ENCODE peak calls at places on chromosomes 12 and 14, in five cellular contexts. N is adipocyte; H is GM13977; W is uterus; P is naive thymus-derived CD8-positive, alpha-beta T cell. F is an unnamed sample.

GRCh38 chr12:65420941-65421340 is 142.5 kb downstream of the MSRB3 start:
- DNase-seq in N (no peak), H (no peak), P (no peak), W (no peak), F (no peak)

GRCh38 chr12:80509781-80510556 is 65.9 kb downstream of the PTPRQ start:
- DNase-seq in P (no peak), H (no peak), N (peak), W (no peak), F (no peak)

GRCh38 chr14:60657609-60657983 is 8.3 kb upstream of the SIX1 start:
- DNase-seq in N (peak), W (no peak), P (no peak), H (peak), F (no peak)

GRCh38 chr14:104512771-104513640 is 66.6 kb upstream of the C14orf180 start:
- DNase-seq in H (no peak), W (no peak), P (no peak), N (no peak), F (no peak)

GRCh38 chr12:104859144-104859543 is 98.9 kb downstream of the SLC41A2 start:
- DNase-seq in P (no peak), W (no peak), H (no peak), N (no peak), F (no peak)

GRCh38 chr14:65622703-65623102 is 210.2 kb downstream of the FUT8 start:
- DNase-seq in H (no peak), P (no peak), N (no peak), W (no peak), F (no peak)

GRCh38 chr12:96981053-96981452 is 74.0 kb downstream of the NEDD1 start:
- DNase-seq in H (no peak), P (no peak), N (peak), W (no peak), F (no peak)

GRCh38 chr14:93032301-93032929 is 83.3 kb downstream of the ITPK1 start:
- DNase-seq in N (no peak), W (no peak), P (no peak), H (no peak), F (no peak)

GRCh38 chr12:95169368-95169767 is 47.9 kb downstream of the FGD6 start:
- DNase-seq in P (no peak), H (no peak), W (no peak), N (peak), F (no peak)

GRCh38 chr12:104596128-104596799 is 139.5 kb downstream of the CHST11 start:
- DNase-seq in W (peak), P (no peak), H (no peak), N (peak), F (no peak)

GRCh38 chr14:31510222-31510621 is 22.4 kb upstream of the GPR33 start:
- DNase-seq in H (peak), P (no peak), W (no peak), N (peak), F (peak)

GRCh38 chr12:28775556-28775955 is 373.5 kb upstream of the FAR2 start:
- DNase-seq in W (no peak), H (no peak), P (no peak), N (no peak), F (no peak)

GRCh38 chr14:22131749-22132476 is 457.1 kb downstream of the DAD1 start:
- DNase-seq in N (no peak), P (peak), H (no peak), W (no peak), F (no peak)

F was measured in GM13976.